ENCODE peak calls at places on chromosomes 1 and 21, in eight cellular contexts. R is stomach; K is Peyer's patch; D is mesenchymal stem cell; M is right lobe of liver; J is kidney epithelial cell; G is effector memory CD4-positive, alpha-beta T cell; C is A549. A is an unnamed sample.

GRCh38 chr1:100835866-100836842 is 58.5 kb downstream of the EXTL2 start:
- DNase-seq in R (no peak), K (no peak), D (no peak), M (no peak), J (no peak), G (no peak), C (no peak), A (peak; percentile 37)

GRCh38 chr1:60759257-60759656 is 323.1 kb upstream of the NFIA start:
- DNase-seq in R (no peak), K (no peak), D (no peak), M (no peak), J (no peak), G (no peak), C (no peak), A (no peak)

GRCh38 chr1:94792473-94792875 is 27.7 kb upstream of the SLC44A3 start:
- DNase-seq in R (no peak), K (no peak), D (peak; percentile 75), M (no peak), J (no peak), G (no peak), C (no peak), A (peak; percentile 90)

GRCh38 chr1:160971618-160972056 is 17.0 kb upstream of the ITLN2 start:
- DNase-seq in R (no peak), K (no peak), D (no peak), M (no peak), J (no peak), G (no peak), C (no peak), A (no peak)

GRCh38 chr1:223227031-223227430 is 84.0 kb upstream of the TLR5 start:
- DNase-seq in R (no peak), K (no peak), D (no peak), M (no peak), J (no peak), G (no peak), C (no peak), A (no peak)

GRCh38 chr1:4515727-4516289 is 138.6 kb upstream of the AJAP1 start:
- DNase-seq in R (no peak), K (no peak), D (no peak), M (no peak), J (no peak), G (no peak), C (no peak), A (no peak)

GRCh38 chr1:156746381-156746715 is 5.1 kb downstream of the HDGF start:
- DNase-seq in R (no peak), K (no peak), D (no peak), M (no peak), J (no peak), G (no peak), C (no peak), A (no peak)

GRCh38 chr1:71345491-71345890 is 264.7 kb upstream of the ZRANB2 start:
- DNase-seq in R (no peak), K (no peak), D (no peak), M (no peak), J (no peak), G (no peak), C (no peak), A (no peak)

GRCh38 chr1:174743654-174744561 is 255.8 kb upstream of the CACYBP start:
- DNase-seq in R (no peak), K (no peak), D (peak; percentile 67), M (no peak), J (peak; percentile 12), G (no peak), C (peak; percentile 16), A (peak; percentile 70)

GRCh38 chr1:234683127-234683855 is 73.3 kb upstream of the IRF2BP2 start:
- DNase-seq in R (no peak), K (no peak), D (no peak), M (no peak), J (no peak), G (no peak), C (no peak), A (peak; percentile 23)

GRCh38 chr1:15835205-15835740 is 12.2 kb upstream of the SPEN start:
- DNase-seq in R (no peak), K (no peak), D (no peak), M (no peak), J (no peak), G (no peak), C (no peak), A (no peak)

GRCh38 chr1:202268032-202268431 is 73.7 kb downstream of the UBE2T start:
- DNase-seq in R (peak; percentile 2), K (peak; percentile 36), D (no peak), M (no peak), J (no peak), G (no peak), C (no peak), A (no peak)

GRCh38 chr1:64864018-64864945 is 102.1 kb downstream of the JAK1 start:
- DNase-seq in R (peak; percentile 61), K (peak; percentile 92), D (peak; percentile 16), M (peak; percentile 88), J (peak; percentile 12), G (peak; percentile 38), C (no peak), A (peak; percentile 50)

GRCh38 chr1:211698161-211699026 is 23.0 kb upstream of the NEK2 start:
- DNase-seq in R (peak; percentile 91), K (peak; percentile 91), D (peak; percentile 60), M (peak; percentile 91), J (peak; percentile 25), G (peak; percentile 49), C (peak; percentile 81), A (peak; percentile 69)

GRCh38 chr1:116273042-116273783 is 99.8 kb upstream of the ATP1A1 start:
- DNase-seq in R (no peak), K (peak; percentile 53), D (no peak), M (peak; percentile 88), J (no peak), G (no peak), C (no peak), A (no peak)

DNA sequence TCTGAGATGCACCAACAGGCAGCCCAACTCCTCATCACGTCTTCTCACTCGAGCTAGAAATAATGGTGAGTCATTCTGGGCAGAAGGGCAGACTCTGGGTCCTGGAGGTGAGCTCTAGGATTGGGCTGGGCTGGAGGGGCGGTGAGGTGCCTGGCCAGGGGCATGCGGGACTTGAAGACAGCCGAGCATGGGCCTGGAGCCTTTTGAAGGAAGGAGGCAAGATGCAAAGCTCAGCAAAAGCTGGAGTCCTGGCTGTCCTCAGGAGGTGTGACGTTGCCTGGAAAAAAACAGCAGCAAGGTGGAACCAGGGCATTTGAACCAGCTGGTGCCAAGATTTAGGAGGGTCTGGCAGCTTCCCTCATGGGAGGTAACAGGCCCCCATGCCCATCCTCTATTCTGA is 712 bp downstream of the KCNA2 start:
- DNase-seq in R (no peak), K (no peak), D (no peak), M (no peak), J (no peak), G (no peak), C (no peak), A (no peak)
- H3K4me3 ChIP-seq in R (peak overlapping the region; percentile 69), K (no peak overlapping the region), D (no peak overlapping the region), M (no peak overlapping the region), J (no peak overlapping the region), G (no peak overlapping the region), C (no peak overlapping the region), A (no peak overlapping the region)

GRCh38 chr1:50503515-50503914 is 80.3 kb upstream of the DMRTA2 start:
- DNase-seq in R (no peak), K (no peak), D (no peak), M (no peak), J (no peak), G (no peak), C (no peak), A (no peak)
- H3K4me3 ChIP-seq in R (no peak overlapping the region), K (no peak overlapping the region), D (peak overlapping the region; percentile 21), M (no peak overlapping the region), J (no peak overlapping the region), G (no peak overlapping the region), C (no peak overlapping the region), A (no peak overlapping the region)

GRCh38 chr1:21668232-21669032 is 725 bp downstream of the RAP1GAP start:
- DNase-seq in R (peak; percentile 23), K (peak; percentile 46), D (no peak), M (no peak), J (no peak), G (no peak), C (no peak), A (no peak)
- H3K4me3 ChIP-seq in R (peak overlapping the region; percentile 33), K (peak overlapping the region; percentile 55), D (peak overlapping the region; percentile 65), M (peak overlapping the region; percentile 55), J (peak overlapping the region; percentile 25), G (peak overlapping the region; percentile 50), C (peak overlapping the region; percentile 45), A (no peak overlapping the region)

DNA sequence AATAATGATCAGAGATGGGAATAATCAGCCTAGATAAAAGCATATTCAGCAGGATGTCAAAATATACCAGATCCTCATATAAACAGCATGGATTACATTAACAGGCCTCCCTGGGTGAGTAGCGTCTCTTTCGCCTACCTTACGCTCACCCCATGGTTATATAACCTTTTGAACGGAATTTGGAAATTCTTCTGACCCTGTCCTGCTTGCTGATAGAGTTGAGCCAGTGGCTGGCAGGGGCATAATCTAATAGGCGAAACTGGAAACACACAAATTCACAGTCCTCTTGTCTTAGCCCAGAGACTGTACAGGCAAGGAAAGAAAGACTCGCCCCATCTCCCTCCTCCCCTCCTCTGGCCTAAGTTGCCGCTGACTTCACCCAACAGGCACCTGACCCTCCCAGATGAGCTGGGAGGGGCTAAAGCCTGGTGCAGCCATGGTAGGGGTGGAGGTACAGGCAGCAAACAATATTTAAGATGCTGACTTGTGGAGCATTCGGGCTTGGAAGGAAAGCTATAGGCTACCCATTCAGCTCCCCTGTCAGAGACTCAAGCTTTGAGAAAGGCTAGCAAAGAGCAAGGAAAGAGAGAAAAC is at the start of gene ANGPTL7:
- DNase-seq in R (no peak), K (no peak), D (no peak), M (no peak), J (no peak), G (no peak), C (no peak), A (no peak)
- H3K4me3 ChIP-seq in R (no peak within 1 kb of the TSS), K (no peak within 1 kb of the TSS), D (no peak within 1 kb of the TSS), M (no peak within 1 kb of the TSS), J (no peak within 1 kb of the TSS), G (no peak within 1 kb of the TSS), C (no peak within 1 kb of the TSS), A (no peak within 1 kb of the TSS)

DNA sequence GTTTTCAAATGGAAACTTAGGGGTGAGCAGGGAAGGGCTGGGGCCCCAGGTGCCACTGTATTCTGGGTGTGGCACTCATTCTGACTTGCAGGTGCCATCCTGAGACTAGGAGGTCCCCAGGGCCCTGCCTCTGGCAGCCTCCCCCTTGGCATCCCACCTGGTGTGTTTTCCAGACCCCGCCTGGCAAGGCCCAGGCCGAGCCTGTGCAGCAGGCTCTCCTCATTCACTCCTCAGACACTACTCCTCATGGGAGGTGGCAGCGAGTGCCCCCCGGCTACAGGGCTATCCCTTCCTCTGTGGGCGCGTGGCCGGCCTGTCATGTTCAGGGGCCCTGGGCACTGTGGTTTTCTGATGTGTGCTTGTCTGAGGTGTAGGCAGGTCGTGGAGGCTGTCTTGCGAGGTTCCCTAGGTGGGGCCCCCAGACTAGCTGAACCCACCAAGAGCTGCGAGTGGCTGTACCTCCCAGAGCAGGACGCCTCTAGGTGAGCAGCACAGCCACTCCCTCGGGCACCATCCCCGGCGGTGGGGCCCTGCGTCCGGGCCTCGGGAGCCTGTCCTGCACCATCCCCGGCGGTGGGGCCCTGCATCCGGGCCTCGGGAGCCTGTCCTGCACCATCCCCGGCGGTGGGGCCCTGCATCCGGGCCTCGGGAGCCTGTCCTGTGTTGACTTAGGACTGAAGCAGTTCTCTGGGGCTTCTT is 13.2 kb downstream of the SLX9 start:
- DNase-seq in R (no peak), K (no peak), D (no peak), M (peak; percentile 49), J (no peak), G (no peak), C (no peak), A (no peak)
- H3K4me3 ChIP-seq in R (no peak overlapping the region), K (no peak overlapping the region), D (no peak overlapping the region), M (no peak overlapping the region), J (no peak overlapping the region), G (no peak overlapping the region), C (no peak overlapping the region), A (no peak overlapping the region)

GRCh38 chr1:167628754-167629515 is 1.1 kb upstream of the RCSD1 start:
- DNase-seq in R (no peak), K (peak; percentile 47), D (no peak), M (no peak), J (no peak), G (no peak), C (no peak), A (no peak)
- H3K4me3 ChIP-seq in R (no peak overlapping the region), K (no peak overlapping the region), D (no peak overlapping the region), M (no peak overlapping the region), J (no peak overlapping the region), G (peak overlapping the region; percentile 41), C (no peak overlapping the region), A (no peak overlapping the region)